ENCODE peak calls at places on chromosome 13, in four cellular contexts. K is lung, T is upper lobe of left lung, N is ascending aorta. P is an unnamed sample.

GRCh38 chr13:89749888-89750287 is 1597.6 kb upstream of the MIR17HG start:
- DNase-seq in K (no peak), N (no peak), T (no peak), P (no peak)

GRCh38 chr13:34349091-34349722 is 531.3 kb downstream of the RFC3 start:
- DNase-seq in T (no peak), N (no peak), K (peak; percentile 31), P (peak; percentile 55)

GRCh38 chr13:111865046-111865445 is 201.9 kb upstream of the SOX1 start:
- DNase-seq in N (no peak), T (no peak), K (no peak), P (no peak)

GRCh38 chr13:65112123-65113075 is 2117.7 kb downstream of the PCDH9 start:
- DNase-seq in K (no peak), N (no peak), T (no peak), P (no peak)

GRCh38 chr13:30905932-30906383 is at the start of gene MEDAG:
- DNase-seq in K (peak; percentile 57), T (no peak), N (peak; percentile 96), P (peak; percentile 31)

GRCh38 chr13:105343134-105343806 is 1192.2 kb downstream of the EFNB2 start:
- DNase-seq in N (no peak), T (no peak), K (no peak), P (no peak)

GRCh38 chr13:24181991-24182702 is 21.6 kb downstream of the SPATA13 start:
- DNase-seq in N (no peak), K (no peak), T (no peak), P (no peak)

GRCh38 chr13:94065741-94066140 is 413.7 kb downstream of the DCT start:
- DNase-seq in T (no peak), K (no peak), N (no peak), P (no peak)

GRCh38 chr13:59312776-59313175 is 851.0 kb downstream of the DIAPH3 start:
- DNase-seq in K (no peak), N (no peak), T (no peak), P (no peak)

GRCh38 chr13:46071590-46072249 is 19.2 kb upstream of the ZC3H13 start:
- DNase-seq in K (no peak), T (no peak), N (no peak), P (no peak)

GRCh38 chr13:95553614-95554385 is 1.3 kb downstream of the CLDN10 start:
- DNase-seq in T (no peak), K (no peak), N (no peak), P (peak; percentile 67)

GRCh38 chr13:25217023-25217909 is 45.2 kb upstream of the AMER2 start:
- DNase-seq in N (no peak), T (no peak), K (no peak), P (no peak)

GRCh38 chr13:35549481-35549880 is 73.0 kb upstream of the MAB21L1 start:
- DNase-seq in K (no peak), T (no peak), N (no peak), P (no peak)

GRCh38 chr13:39347926-39348901 is 254.8 kb downstream of the LHFPL6 start:
- DNase-seq in K (no peak), T (peak; percentile 25), N (no peak), P (no peak)

GRCh38 chr13:72523049-72523448 is 204.4 kb downstream of the MZT1 start:
- DNase-seq in T (no peak), N (no peak), K (no peak), P (no peak)

GRCh38 chr13:23799945-23800344 is 89.3 kb downstream of the MIPEP start:
- DNase-seq in N (no peak), T (no peak), K (no peak), P (no peak)

GRCh38 chr13:86877449-86877848 is 793.7 kb upstream of the SLITRK5 start:
- DNase-seq in N (no peak), T (no peak), K (no peak), P (no peak)

GRCh38 chr13:21913010-21913409 is 242.1 kb downstream of the FGF9 start:
- DNase-seq in K (no peak), T (no peak), N (no peak), P (no peak)

GRCh38 chr13:36950330-36950729 is 30.3 kb upstream of the SMAD9 start:
- DNase-seq in K (no peak), T (no peak), N (no peak), P (no peak)

GRCh38 chr13:36954542-36954941 is 34.5 kb upstream of the SMAD9 start:
- DNase-seq in T (no peak), N (no peak), K (no peak), P (no peak)

GRCh38 chr13:36945078-36945477 is 25.0 kb upstream of the SMAD9 start:
- DNase-seq in K (no peak), T (no peak), N (no peak), P (no peak)

DNA sequence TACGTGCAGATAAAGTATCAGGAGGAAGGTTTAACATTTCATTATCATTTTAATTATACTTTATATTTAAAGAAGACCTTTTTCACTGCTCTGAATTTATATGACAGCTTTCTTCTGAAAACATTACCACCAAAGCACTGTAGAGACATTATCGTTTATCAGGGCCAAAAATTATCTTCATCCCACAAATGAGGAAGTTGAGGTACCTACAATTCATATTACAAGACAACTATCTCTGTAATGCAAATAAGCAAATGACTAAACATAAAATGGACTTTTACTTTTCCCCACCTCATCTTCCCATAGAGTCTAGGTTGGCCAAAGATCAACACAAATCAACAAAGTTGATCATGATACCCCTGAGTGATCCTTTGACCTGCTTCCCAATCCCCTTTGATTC is 30.9 kb upstream of the SMAD9 start:
- DNase-seq in T (no peak), K (no peak), N (no peak), P (no peak)
- TF ChIP-seq CTCF in T (no peak), K (no peak), N (no peak), P (no peak)

GRCh38 chr13:113862766-113863510 is 938 bp downstream of the GAS6 start:
- DNase-seq in T (peak; percentile 57), N (no peak), K (no peak), P (no peak)
- H3K4me3 ChIP-seq in T (peak overlapping the region; percentile 80), N (peak overlapping the region; percentile 71), K (peak overlapping the region; percentile 77), P (peak overlapping the region; percentile 53)

GRCh38 chr13:41310963-41311606 is at the start of gene NAA16:
- DNase-seq in N (peak; percentile 95), T (peak; percentile 89), K (peak; percentile 91), P (peak; percentile 97)

GRCh38 chr13:41311607-41312500 is 787 bp downstream of the NAA16 start:
- DNase-seq in K (peak; percentile 38), T (peak; percentile 50), N (no peak), P (peak; percentile 52)

GRCh38 chr13:41313659-41314197 is 2.7 kb downstream of the NAA16 start:
- DNase-seq in N (no peak), K (no peak), T (no peak), P (no peak)

GRCh38 chr13:41315466-41316047 is 4.5 kb downstream of the NAA16 start:
- DNase-seq in N (no peak), T (no peak), K (no peak), P (no peak)

DNA sequence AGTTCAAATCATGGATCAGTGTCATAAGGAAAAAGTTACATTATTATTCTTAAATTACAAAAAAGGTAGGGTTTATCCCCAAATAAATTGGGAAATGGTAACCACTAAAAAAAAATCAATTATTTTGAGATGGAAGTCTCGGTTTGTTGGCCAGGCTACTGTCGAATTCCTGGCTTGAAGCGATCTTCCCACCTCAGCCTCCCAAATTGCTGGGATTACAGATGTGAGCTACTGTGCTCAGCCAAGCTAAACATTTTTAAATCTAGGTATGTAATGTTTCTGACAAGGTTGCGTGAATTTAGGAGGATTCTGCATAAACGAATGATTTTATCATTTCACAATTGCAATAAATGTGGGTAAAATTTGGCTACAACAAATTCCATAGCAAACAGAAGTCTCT is 2.0 kb downstream of the NAA16 start:
- DNase-seq in K (no peak), T (no peak), N (no peak), P (no peak)
- H3K4me1 ChIP-seq in K (peaks cover 18% of the 10 kb centered on the region), T (peaks cover 51% of the 10 kb centered on the region), N (no peaks in the 10 kb centered on the region), P (peaks cover 12% of the 10 kb centered on the region)

GRCh38 chr13:78802912-78803311 is 144.0 kb upstream of the OBI1 start:
- DNase-seq in N (no peak), K (no peak), T (no peak), P (no peak)

GRCh38 chr13:78806457-78806856 is 147.5 kb upstream of the OBI1 start:
- DNase-seq in N (no peak), K (no peak), T (no peak), P (no peak)
- TF ChIP-seq CTCF in N (no peak), K (no peak), T (peak; percentile 20), P (no peak)

DNA sequence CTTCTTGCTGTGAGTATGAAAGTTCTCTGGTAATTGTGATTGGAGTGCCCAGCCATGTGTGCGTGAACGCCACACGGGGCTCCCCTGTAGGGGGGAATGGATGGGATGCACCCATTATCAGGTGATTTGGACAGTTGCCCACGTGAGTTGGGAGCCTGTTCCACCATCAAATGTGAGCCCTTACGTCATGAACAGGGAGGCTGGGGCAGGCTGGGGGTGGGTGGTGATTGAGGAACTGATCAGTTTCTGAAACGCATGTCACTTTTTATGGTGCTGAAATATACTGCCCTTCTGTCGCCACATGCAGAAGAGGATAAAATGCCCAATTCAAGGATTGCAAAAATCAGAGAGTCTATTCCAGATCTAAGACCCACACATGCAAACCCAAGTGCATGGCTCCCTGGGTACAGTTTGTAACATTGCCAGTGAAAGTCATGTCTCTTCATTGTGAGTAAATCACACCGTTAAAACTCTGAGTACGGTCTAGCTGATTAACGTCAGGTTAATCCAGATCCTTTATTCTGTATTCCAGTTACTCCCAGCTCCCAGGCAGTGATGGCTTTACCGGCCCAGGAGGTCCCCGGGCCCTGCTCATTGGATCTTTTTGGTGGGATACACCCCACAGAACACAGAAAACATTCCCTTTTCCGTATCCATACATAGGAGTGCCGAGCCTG is 90.2 kb downstream of the RAB20 start:
- DNase-seq in K (no peak), T (peak; percentile 61), N (no peak), P (no peak)
- H3K4me3 ChIP-seq in K (no peak overlapping the region), T (no peak overlapping the region), N (no peak overlapping the region), P (no peak overlapping the region)

DNA sequence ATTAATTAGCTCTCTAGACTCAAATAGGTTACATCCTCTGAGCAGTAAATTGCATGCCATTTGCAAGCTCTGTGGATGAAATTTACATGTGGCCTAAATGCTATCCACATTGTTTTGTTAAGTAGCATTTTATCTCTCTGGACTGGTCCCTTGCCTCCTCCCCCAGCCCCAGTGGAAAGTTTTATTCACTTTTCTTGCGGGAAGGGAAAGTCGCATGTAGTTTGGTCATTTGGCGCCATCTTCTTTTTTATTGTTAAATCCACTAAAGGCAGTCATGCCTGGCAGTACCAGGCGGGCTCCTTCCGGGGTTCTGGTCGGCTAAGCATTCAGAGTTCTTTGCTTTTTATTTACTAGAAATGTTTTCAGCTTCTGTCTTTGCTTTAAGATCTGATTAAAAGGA is 188.7 kb downstream of the TM9SF2 start:
- DNase-seq in N (no peak), K (no peak), T (no peak), P (no peak)
- H3K4me1 ChIP-seq in N (no peaks in the 10 kb centered on the region), K (peaks cover 5% of the 10 kb centered on the region), T (no peaks in the 10 kb centered on the region), P (no peaks in the 10 kb centered on the region)

DNA sequence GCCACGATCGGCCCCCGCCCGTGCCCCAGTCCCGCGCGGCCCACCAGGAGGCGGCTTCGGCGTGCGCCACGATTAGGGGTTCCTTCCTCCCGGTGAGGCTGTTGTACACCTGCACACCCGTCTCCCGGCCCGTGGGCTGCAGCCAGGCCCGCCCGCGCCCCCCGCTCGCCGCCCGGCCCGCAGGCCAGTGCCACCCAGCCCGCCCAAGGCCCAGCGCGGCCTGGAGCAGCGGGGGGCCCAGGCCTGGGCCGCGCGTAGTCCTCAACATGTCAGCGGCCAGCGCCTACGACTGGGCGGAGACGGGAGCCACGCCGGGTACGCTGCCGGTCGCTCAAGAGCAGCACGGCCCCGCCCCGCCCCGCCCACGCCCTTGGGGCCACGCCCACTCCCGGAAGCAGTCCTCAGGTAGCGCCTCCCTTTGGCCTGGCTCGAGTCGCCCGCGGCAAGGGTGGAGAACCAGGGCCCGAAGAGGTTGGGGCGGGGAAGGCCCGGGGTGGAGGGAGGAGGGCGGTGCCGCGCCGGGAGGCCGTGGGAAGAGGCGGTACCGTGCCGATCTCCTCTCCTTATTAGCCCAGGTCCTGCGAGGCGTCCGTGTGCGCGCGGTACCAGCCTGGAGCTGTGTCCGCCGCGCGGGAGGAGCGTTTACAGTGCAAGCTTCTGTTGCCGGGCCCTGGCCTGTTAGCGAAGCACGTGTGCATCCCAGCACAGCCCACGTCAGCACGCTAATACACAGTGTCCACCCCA is at the start of gene CARS2:
- DNase-seq in T (peak; percentile 98), N (peak; percentile 98), K (peak; percentile 97), P (peak; percentile 99)
- TF ChIP-seq CTCF in T (peak; percentile 47), N (peak; percentile 30), K (no peak), P (no peak)